ENCODE peak calls at places on chromosome 7, in seven cellular contexts. E is gastroesophageal sphincter; V is activated CD8-positive, alpha-beta memory T cell treated with anti-CD3 and anti-CD28 coated beads, Interleukin-2, amount 10 ng/mL, durations not matched to agents 7 days and 5 days; O is IMR-90; Y is naive B cell; C is left lobe of liver; G is heart left ventricle. T is an unnamed sample.

GRCh38 chr7:158722574-158723237 is 18.1 kb upstream of the NCAPG2 start:
- ATAC-seq in E (no peak), V (peak), O (no peak), Y (no peak), C (no peak), G (peak), T (no peak)

GRCh38 chr7:45417735-45418134 is 156.4 kb upstream of the ADCY1 start:
- ATAC-seq in E (no peak), V (no peak), O (no peak), Y (no peak), C (no peak), G (no peak), T (no peak)

GRCh38 chr7:127732306-127732705 is 80.3 kb downstream of the SND1 start:
- ATAC-seq in E (no peak), V (no peak), O (no peak), Y (no peak), C (no peak), G (no peak), T (no peak)

GRCh38 chr7:139714163-139714901 is 63.5 kb downstream of the HIPK2 start:
- ATAC-seq in E (peak), V (peak), O (no peak), Y (peak), C (peak), G (peak), T (peak)

GRCh38 chr7:74173074-74173473 is 1.1 kb upstream of the EIF4H start:
- ATAC-seq in E (no peak), V (no peak), O (no peak), Y (no peak), C (peak), G (no peak), T (no peak)

GRCh38 chr7:42930889-42931288 is 1.1 kb downstream of the PSMA2 start:
- ATAC-seq in E (no peak), V (no peak), O (no peak), Y (no peak), C (peak), G (no peak), T (no peak)

GRCh38 chr7:55171157-55171556 is 152.3 kb downstream of the EGFR start:
- ATAC-seq in E (no peak), V (no peak), O (no peak), Y (no peak), C (peak), G (no peak), T (no peak)

GRCh38 chr7:139089118-139089517 is 20.4 kb downstream of the ZC3HAV1 start:
- ATAC-seq in E (no peak), V (no peak), O (no peak), Y (no peak), C (no peak), G (no peak), T (no peak)

T was measured in stimulated activated memory B cell treated with anti-CD40 and anti-IgM and Interleukin-4, amounts not matched to agents 10 μg/mL and 1 μg/mL and 100 μg/mL, for 72 hours.